ENCODE peak calls at places on chromosomes 3 and 15, in nine cellular contexts. One of them, this sample, is unnamed.

GRCh38 chr3:52216585-52217408 is 8.6 kb downstream of the TLR9 start:
- DNase-seq in fibroblast of lung: peak; percentile 85
- DNase-seq in mesendoderm: peak; percentile 45
- DNase-seq in DND-41: peak; percentile 60
- DNase-seq in kidney: peak; percentile 91
- DNase-seq in colonic mucosa: peak; percentile 92
- DNase-seq in IMR-90: peak; percentile 79
- DNase-seq in NT2/D1: no peak
- DNase-seq in MM.1S: no peak
- DNase-seq in this sample: no peak

GRCh38 chr3:27722957-27723802 is 1.1 kb upstream of the EOMES start:
- DNase-seq in fibroblast of lung: no peak
- DNase-seq in mesendoderm: peak; percentile 87
- DNase-seq in DND-41: no peak
- DNase-seq in kidney: no peak
- DNase-seq in colonic mucosa: no peak
- DNase-seq in IMR-90: no peak
- DNase-seq in NT2/D1: no peak
- DNase-seq in MM.1S: no peak
- DNase-seq in this sample: peak; percentile 89

GRCh38 chr3:143327388-143327787 is 207.8 kb downstream of the CHST2 start:
- DNase-seq in fibroblast of lung: no peak
- DNase-seq in mesendoderm: peak; percentile 49
- DNase-seq in DND-41: no peak
- DNase-seq in kidney: no peak
- DNase-seq in colonic mucosa: no peak
- DNase-seq in IMR-90: no peak
- DNase-seq in NT2/D1: no peak
- DNase-seq in MM.1S: no peak
- DNase-seq in this sample: no peak

GRCh38 chr15:56693761-56694160 is 39.5 kb downstream of the ZNF280D start:
- DNase-seq in fibroblast of lung: no peak
- DNase-seq in mesendoderm: no peak
- DNase-seq in DND-41: no peak
- DNase-seq in kidney: no peak
- DNase-seq in colonic mucosa: no peak
- DNase-seq in IMR-90: peak; percentile 35
- DNase-seq in NT2/D1: no peak
- DNase-seq in MM.1S: no peak
- DNase-seq in this sample: no peak

GRCh38 chr3:127121850-127122249 is 71.1 kb upstream of the PRR23E start:
- DNase-seq in fibroblast of lung: no peak
- DNase-seq in mesendoderm: no peak
- DNase-seq in DND-41: no peak
- DNase-seq in kidney: no peak
- DNase-seq in colonic mucosa: no peak
- DNase-seq in IMR-90: no peak
- DNase-seq in NT2/D1: no peak
- DNase-seq in MM.1S: no peak
- DNase-seq in this sample: no peak

GRCh38 chr3:14803981-14804834 is 14.6 kb upstream of the FGD5 start:
- DNase-seq in fibroblast of lung: no peak
- DNase-seq in mesendoderm: peak; percentile 55
- DNase-seq in DND-41: no peak
- DNase-seq in kidney: no peak
- DNase-seq in colonic mucosa: no peak
- DNase-seq in IMR-90: no peak
- DNase-seq in NT2/D1: no peak
- DNase-seq in MM.1S: no peak
- DNase-seq in this sample: no peak

GRCh38 chr15:40270246-40270995 is 12.4 kb downstream of the ANKRD63 start:
- DNase-seq in fibroblast of lung: no peak
- DNase-seq in mesendoderm: no peak
- DNase-seq in DND-41: no peak
- DNase-seq in kidney: no peak
- DNase-seq in colonic mucosa: no peak
- DNase-seq in IMR-90: no peak
- DNase-seq in NT2/D1: no peak
- DNase-seq in MM.1S: no peak
- DNase-seq in this sample: no peak

GRCh38 chr3:72746412-72747411 is 101.5 kb downstream of the SHQ1 start:
- DNase-seq in fibroblast of lung: peak; percentile 67
- DNase-seq in mesendoderm: no peak
- DNase-seq in DND-41: no peak
- DNase-seq in kidney: no peak
- DNase-seq in colonic mucosa: no peak
- DNase-seq in IMR-90: peak; percentile 60
- DNase-seq in NT2/D1: no peak
- DNase-seq in MM.1S: no peak
- DNase-seq in this sample: no peak

GRCh38 chr3:17130956-17131355 is 246.2 kb downstream of the PLCL2 start:
- DNase-seq in fibroblast of lung: no peak
- DNase-seq in mesendoderm: no peak
- DNase-seq in DND-41: no peak
- DNase-seq in kidney: no peak
- DNase-seq in colonic mucosa: no peak
- DNase-seq in IMR-90: no peak
- DNase-seq in NT2/D1: no peak
- DNase-seq in MM.1S: no peak
- DNase-seq in this sample: peak; percentile 17

GRCh38 chr3:39350714-39351113 is 21.2 kb downstream of the CCR8 start:
- DNase-seq in fibroblast of lung: no peak
- DNase-seq in mesendoderm: no peak
- DNase-seq in DND-41: peak; percentile 78
- DNase-seq in kidney: no peak
- DNase-seq in colonic mucosa: peak; percentile 66
- DNase-seq in IMR-90: no peak
- DNase-seq in NT2/D1: no peak
- DNase-seq in MM.1S: no peak
- DNase-seq in this sample: no peak

GRCh38 chr3:41125258-41125657 is 74.0 kb upstream of the CTNNB1 start:
- DNase-seq in fibroblast of lung: no peak
- DNase-seq in mesendoderm: no peak
- DNase-seq in DND-41: no peak
- DNase-seq in kidney: no peak
- DNase-seq in colonic mucosa: no peak
- DNase-seq in IMR-90: no peak
- DNase-seq in NT2/D1: no peak
- DNase-seq in MM.1S: no peak
- DNase-seq in this sample: peak; percentile 5

DNA sequence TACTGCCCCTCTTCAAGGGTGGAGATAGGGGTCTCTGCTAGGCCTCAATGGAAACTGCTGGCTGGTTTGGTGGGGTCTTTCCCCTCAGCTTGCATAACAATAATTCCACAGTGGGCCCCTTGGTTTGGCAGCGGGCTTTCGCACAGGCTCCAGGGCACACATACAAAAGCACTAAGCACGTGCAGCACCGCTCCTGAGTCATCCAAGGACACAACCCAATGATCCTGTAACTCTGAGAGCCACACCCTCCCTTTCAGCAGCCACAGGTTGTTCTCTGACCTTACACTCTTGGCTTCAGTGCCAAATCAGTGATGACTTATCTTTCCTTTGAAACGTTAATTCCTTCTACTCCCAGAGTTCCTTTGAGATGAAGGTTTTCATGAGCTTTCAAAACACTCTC is 41.7 kb downstream of the DAPK2 start:
- DNase-seq in fibroblast of lung: peak; percentile 30
- DNase-seq in mesendoderm: peak; percentile 24
- DNase-seq in DND-41: no peak
- DNase-seq in kidney: peak; percentile 84
- DNase-seq in colonic mucosa: peak; percentile 86
- DNase-seq in IMR-90: no peak
- DNase-seq in NT2/D1: peak; percentile 13
- DNase-seq in MM.1S: no peak
- DNase-seq in this sample: no peak
- H3K9ac ChIP-seq in fibroblast of lung: no peak overlapping the region
- H3K9ac ChIP-seq in mesendoderm: no peak overlapping the region
- H3K9ac ChIP-seq in DND-41: no peak overlapping the region
- H3K9ac ChIP-seq in kidney: no peak overlapping the region
- H3K9ac ChIP-seq in colonic mucosa: peak overlapping the region; percentile 0
- H3K9ac ChIP-seq in IMR-90: no peak overlapping the region
- H3K9ac ChIP-seq in NT2/D1: no peak overlapping the region
- H3K9ac ChIP-seq in MM.1S: no peak overlapping the region
- H3K9ac ChIP-seq in this sample: no peak overlapping the region

GRCh38 chr3:151281671-151282334 is 3.5 kb upstream of the P2RY14 start:
- DNase-seq in fibroblast of lung: peak; percentile 32
- DNase-seq in mesendoderm: no peak
- DNase-seq in DND-41: no peak
- DNase-seq in kidney: no peak
- DNase-seq in colonic mucosa: no peak
- DNase-seq in IMR-90: peak; percentile 95
- DNase-seq in NT2/D1: no peak
- DNase-seq in MM.1S: no peak
- DNase-seq in this sample: no peak

GRCh38 chr3:151278223-151278622 is at the start of gene P2RY14:
- DNase-seq in fibroblast of lung: no peak
- DNase-seq in mesendoderm: no peak
- DNase-seq in DND-41: no peak
- DNase-seq in kidney: no peak
- DNase-seq in colonic mucosa: no peak
- DNase-seq in IMR-90: no peak
- DNase-seq in NT2/D1: no peak
- DNase-seq in MM.1S: no peak
- DNase-seq in this sample: no peak

DNA sequence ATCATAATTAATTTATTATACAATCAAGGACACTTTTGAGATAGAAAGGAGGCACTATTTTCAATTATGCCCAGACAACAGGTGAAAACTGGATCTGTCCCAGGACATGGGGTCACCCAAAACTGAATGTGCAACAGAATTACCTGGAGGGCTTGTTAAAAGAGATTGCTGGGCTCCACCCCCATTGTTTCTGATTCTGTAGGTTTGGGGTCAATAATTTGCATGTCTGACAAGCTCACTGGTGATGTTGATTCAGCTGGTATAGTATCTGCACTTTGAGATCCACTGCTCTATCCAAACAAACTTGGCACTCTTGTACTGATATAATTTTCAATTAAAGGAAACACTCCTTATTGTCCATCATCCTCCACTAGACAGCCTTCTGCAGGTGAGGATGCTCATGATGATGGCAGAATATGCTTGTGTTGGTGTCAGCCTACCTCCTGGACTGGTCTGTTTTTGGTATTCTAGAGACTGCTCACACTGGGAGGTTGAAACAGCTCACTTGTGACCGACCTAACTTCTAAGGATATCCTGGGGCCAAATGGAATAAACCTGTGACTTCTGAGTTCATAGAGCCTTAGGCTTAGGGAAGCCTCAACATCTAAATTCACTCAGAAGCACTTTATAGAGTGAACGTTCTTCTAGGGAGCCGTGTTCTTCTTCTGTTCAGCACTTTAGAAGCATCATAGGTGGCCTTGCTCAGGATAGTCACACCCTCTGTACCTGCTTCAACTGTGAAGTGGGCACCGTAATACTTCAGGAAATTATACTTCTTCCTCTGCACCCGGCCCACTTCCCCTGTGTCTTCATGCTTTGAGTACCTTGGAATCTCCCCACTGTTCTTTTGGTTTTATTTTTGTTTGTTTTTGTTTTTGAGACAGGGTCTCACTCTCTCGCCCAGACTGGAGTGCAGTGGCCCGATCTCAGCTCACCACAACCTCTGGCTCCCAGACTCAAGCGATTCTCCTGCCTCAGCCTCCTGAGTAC is 2.0 kb downstream of the P2RY14 start:
- DNase-seq in fibroblast of lung: no peak
- DNase-seq in mesendoderm: peak; percentile 77
- DNase-seq in DND-41: no peak
- DNase-seq in kidney: no peak
- DNase-seq in colonic mucosa: no peak
- DNase-seq in IMR-90: no peak
- DNase-seq in NT2/D1: no peak
- DNase-seq in MM.1S: no peak
- DNase-seq in this sample: peak; percentile 58
- H3K9ac ChIP-seq in fibroblast of lung: no peak overlapping the region
- H3K9ac ChIP-seq in mesendoderm: no peak overlapping the region
- H3K9ac ChIP-seq in DND-41: no peak overlapping the region
- H3K9ac ChIP-seq in kidney: no peak overlapping the region
- H3K9ac ChIP-seq in colonic mucosa: no peak overlapping the region
- H3K9ac ChIP-seq in IMR-90: no peak overlapping the region
- H3K9ac ChIP-seq in NT2/D1: no peak overlapping the region
- H3K9ac ChIP-seq in MM.1S: no peak overlapping the region
- H3K9ac ChIP-seq in this sample: no peak overlapping the region

GRCh38 chr3:97981886-97982285 is 9.7 kb upstream of the RIOX2 start:
- DNase-seq in fibroblast of lung: peak; percentile 14
- DNase-seq in mesendoderm: no peak
- DNase-seq in DND-41: no peak
- DNase-seq in kidney: no peak
- DNase-seq in colonic mucosa: no peak
- DNase-seq in IMR-90: peak; percentile 21
- DNase-seq in NT2/D1: no peak
- DNase-seq in MM.1S: peak; percentile 55
- DNase-seq in this sample: no peak

GRCh38 chr3:97979610-97980009 is 7.4 kb upstream of the RIOX2 start:
- DNase-seq in fibroblast of lung: no peak
- DNase-seq in mesendoderm: peak; percentile 52
- DNase-seq in DND-41: no peak
- DNase-seq in kidney: no peak
- DNase-seq in colonic mucosa: no peak
- DNase-seq in IMR-90: no peak
- DNase-seq in NT2/D1: no peak
- DNase-seq in MM.1S: no peak
- DNase-seq in this sample: peak; percentile 71

GRCh38 chr3:97988784-97989568 is 16.7 kb upstream of the RIOX2 start:
- DNase-seq in fibroblast of lung: no peak
- DNase-seq in mesendoderm: no peak
- DNase-seq in DND-41: no peak
- DNase-seq in kidney: no peak
- DNase-seq in colonic mucosa: no peak
- DNase-seq in IMR-90: no peak
- DNase-seq in NT2/D1: no peak
- DNase-seq in MM.1S: no peak
- DNase-seq in this sample: no peak

GRCh38 chr3:97984061-97984460 is 11.8 kb upstream of the RIOX2 start:
- DNase-seq in fibroblast of lung: no peak
- DNase-seq in mesendoderm: no peak
- DNase-seq in DND-41: no peak
- DNase-seq in kidney: no peak
- DNase-seq in colonic mucosa: no peak
- DNase-seq in IMR-90: no peak
- DNase-seq in NT2/D1: no peak
- DNase-seq in MM.1S: no peak
- DNase-seq in this sample: no peak
- H3K9ac ChIP-seq in fibroblast of lung: no peak overlapping the region
- H3K9ac ChIP-seq in mesendoderm: no peak overlapping the region
- H3K9ac ChIP-seq in DND-41: no peak overlapping the region
- H3K9ac ChIP-seq in kidney: no peak overlapping the region
- H3K9ac ChIP-seq in colonic mucosa: no peak overlapping the region
- H3K9ac ChIP-seq in IMR-90: no peak overlapping the region
- H3K9ac ChIP-seq in NT2/D1: no peak overlapping the region
- H3K9ac ChIP-seq in MM.1S: no peak overlapping the region
- H3K9ac ChIP-seq in this sample: no peak overlapping the region

DNA sequence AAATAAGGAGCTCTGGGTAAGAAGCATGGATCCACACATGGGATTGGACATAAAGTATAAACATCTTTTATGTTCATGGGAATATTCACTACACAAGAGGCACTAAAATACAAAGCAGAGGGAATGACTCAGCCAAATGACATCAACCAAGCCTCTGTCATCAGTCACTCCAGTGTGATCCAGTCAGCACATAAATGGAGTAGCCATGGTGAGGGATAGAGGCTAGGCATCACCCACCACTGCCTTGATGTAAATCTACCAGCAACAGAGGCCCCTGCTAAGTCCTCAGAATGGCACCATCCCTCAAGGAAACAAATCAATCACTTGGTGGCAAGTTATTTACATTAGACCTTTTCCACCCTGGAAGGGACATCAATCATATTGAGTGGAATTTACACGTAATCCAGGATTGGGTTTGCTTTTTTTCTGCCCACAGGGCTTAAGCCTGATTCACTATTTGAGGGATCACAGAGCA is 27.3 kb downstream of the VEPH1 start:
- DNase-seq in fibroblast of lung: peak; percentile 87
- DNase-seq in mesendoderm: no peak
- DNase-seq in DND-41: no peak
- DNase-seq in kidney: no peak
- DNase-seq in colonic mucosa: no peak
- DNase-seq in IMR-90: peak; percentile 93
- DNase-seq in NT2/D1: no peak
- DNase-seq in MM.1S: no peak
- DNase-seq in this sample: no peak
- H3K9ac ChIP-seq in fibroblast of lung: no peak overlapping the region
- H3K9ac ChIP-seq in mesendoderm: no peak overlapping the region
- H3K9ac ChIP-seq in DND-41: no peak overlapping the region
- H3K9ac ChIP-seq in kidney: no peak overlapping the region
- H3K9ac ChIP-seq in colonic mucosa: no peak overlapping the region
- H3K9ac ChIP-seq in IMR-90: no peak overlapping the region
- H3K9ac ChIP-seq in NT2/D1: no peak overlapping the region
- H3K9ac ChIP-seq in MM.1S: no peak overlapping the region
- H3K9ac ChIP-seq in this sample: no peak overlapping the region

This sample was measured in endodermal cell.